ENCODE peak calls at places on chromosomes 3 and 15, in ten cellular contexts. A is hepatocyte, Q is upper lobe of right lung, K is aorta, R is psoas muscle, T is IMR-90, I is testis, J is Peyer's patch, C is iPS DF 6.9, E is cardiac muscle cell. P is an unnamed sample. For H3K27me3 and H3K4me1, the result is how much of the 10 kb centered on the place peaks cover.

GRCh38 chr3:69683076-69683806 is 56.0 kb upstream of the MITF start:
- DNase-seq in R (no peak), Q (no peak), I (no peak), A (no peak), T (no peak), E (no peak), C (no peak), K (no peak), J (no peak), P (no peak)

GRCh38 chr15:34360298-34360697 is 6.7 kb downstream of the LPCAT4 start:
- DNase-seq in E (no peak), Q (no peak), K (no peak), R (no peak), A (peak), I (no peak), C (no peak), T (no peak), J (no peak), P (no peak)

GRCh38 chr15:70259030-70259424 is 161.3 kb upstream of the TLE3 start:
- DNase-seq in C (no peak), E (peak), A (peak), T (peak), I (peak), Q (peak), J (peak), K (peak), R (no peak), P (peak)

GRCh38 chr3:39148116-39149058 is 5.0 kb downstream of the CSRNP1 start:
- DNase-seq in R (no peak), J (peak), I (no peak), A (peak), E (no peak), C (no peak), K (no peak), T (peak), Q (no peak), P (no peak)

GRCh38 chr3:127886276-127886862 is 28.7 kb upstream of the KBTBD12 start:
- DNase-seq in E (no peak), J (no peak), K (no peak), C (no peak), I (no peak), Q (no peak), T (no peak), A (no peak), R (no peak), P (no peak)

GRCh38 chr15:91522609-91523332 is 330.7 kb upstream of the SLCO3A1 start:
- DNase-seq in R (no peak), A (no peak), K (no peak), E (no peak), C (no peak), J (no peak), T (peak), I (no peak), Q (no peak), P (no peak)

GRCh38 chr3:188899887-188900286 is 271.9 kb upstream of the TPRG1 start:
- DNase-seq in J (no peak), K (no peak), R (no peak), E (no peak), Q (no peak), T (no peak), C (no peak), A (no peak), I (no peak), P (no peak)

GRCh38 chr15:48759921-48760320 is 50.9 kb downstream of the CEP152 start:
- DNase-seq in K (no peak), T (no peak), J (no peak), I (no peak), R (no peak), A (peak), E (no peak), Q (no peak), C (peak), P (no peak)

GRCh38 chr3:46393554-46394434 is 13.1 kb downstream of the CCR5AS start:
- DNase-seq in C (no peak), I (no peak), J (no peak), A (no peak), R (no peak), Q (no peak), E (no peak), T (peak), K (no peak), P (no peak)

GRCh38 chr15:88401269-88401971 is 65.8 kb downstream of the MRPL46 start:
- DNase-seq in J (no peak), I (no peak), R (no peak), A (no peak), Q (no peak), C (no peak), E (no peak), T (no peak), K (no peak), P (peak)

DNA sequence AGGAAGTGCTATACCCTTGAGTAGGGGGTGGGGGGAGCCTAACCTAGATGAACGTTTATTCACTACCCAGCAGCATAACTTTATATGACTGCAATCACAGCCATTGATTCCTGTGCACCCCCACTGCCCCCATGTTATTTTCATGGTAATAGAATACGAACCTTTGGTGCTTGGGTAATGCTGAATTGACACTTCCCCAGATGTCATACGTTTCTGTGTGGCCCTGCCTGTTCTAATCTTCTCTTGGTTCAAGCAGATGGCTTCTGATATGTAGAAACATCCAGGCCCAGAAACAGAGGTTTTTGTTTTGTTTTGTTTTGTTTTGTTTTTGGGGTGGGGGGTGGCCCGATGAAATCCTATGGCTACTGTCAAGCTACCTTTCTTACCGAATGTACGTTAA is 237.9 kb upstream of the TOPAZ1 start:
- DNase-seq in T (no peak), J (no peak), K (no peak), R (no peak), Q (no peak), I (no peak), C (no peak), A (no peak), E (no peak), P (no peak)
- H3K27me3 ChIP-seq in T (under half), J (under half), K (under half), R (half or more), Q (half or more), I (under half), C (under half), A (under half), E (half or more), P (under half)

GRCh38 chr3:15327941-15328340 is 4.4 kb downstream of the SH3BP5 start:
- DNase-seq in T (peak), Q (no peak), J (peak), C (no peak), K (peak), E (no peak), A (no peak), R (peak), I (no peak), P (peak)
- H3K4me3 ChIP-seq in T (no peak), Q (peak), J (no peak), C (no peak), K (no peak), E (no peak), A (no peak), R (peak), I (no peak), P (no peak)

GRCh38 chr15:78913012-78913411 is 31.8 kb downstream of the CTSH start:
- DNase-seq in E (no peak), R (no peak), A (no peak), I (no peak), Q (no peak), C (no peak), T (no peak), K (no peak), J (no peak), P (no peak)

GRCh38 chr15:78910836-78911235 is 34.0 kb downstream of the CTSH start:
- DNase-seq in R (no peak), A (no peak), I (no peak), Q (no peak), K (no peak), E (no peak), J (no peak), T (no peak), C (no peak), P (no peak)

GRCh38 chr15:78907577-78907976 is 34.9 kb downstream of the MORF4L1 start:
- DNase-seq in J (no peak), R (no peak), Q (no peak), T (no peak), K (no peak), A (no peak), I (no peak), C (peak), E (peak), P (peak)

GRCh38 chr15:78909160-78909695 is 35.6 kb downstream of the CTSH start:
- DNase-seq in C (no peak), E (no peak), R (no peak), J (no peak), Q (no peak), T (no peak), I (no peak), K (no peak), A (no peak), P (no peak)

GRCh38 chr15:78909791-78910228 is 35.0 kb downstream of the CTSH start:
- DNase-seq in A (peak), E (peak), C (peak), J (peak), K (no peak), T (peak), R (no peak), I (no peak), Q (no peak), P (peak)
- H3K4me1 ChIP-seq in A (under half), E (under half), C (under half), J (under half), K (under half), T (under half), R (under half), I (under half), Q (under half), P (under half)

DNA sequence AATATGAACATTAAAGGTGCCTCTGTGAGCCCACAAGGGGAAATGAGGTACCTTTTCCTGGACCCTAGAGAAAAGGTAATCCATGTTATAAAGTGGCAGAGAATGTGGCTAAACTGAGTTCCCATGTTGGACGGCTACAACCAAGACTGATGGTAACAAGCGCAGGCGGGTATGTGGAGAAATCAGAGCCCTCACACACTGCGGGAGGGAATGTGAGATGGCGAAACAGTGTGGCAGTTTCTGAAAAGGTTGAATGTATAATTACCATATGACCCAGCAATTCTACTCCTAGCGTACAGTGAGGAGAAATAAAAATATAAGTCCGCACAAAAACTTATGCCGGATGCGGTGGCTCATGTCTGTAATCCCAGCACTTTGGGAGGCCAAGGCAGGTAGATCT is 24.1 kb upstream of the SHISA5 start:
- DNase-seq in I (no peak), A (no peak), T (no peak), R (no peak), C (no peak), J (no peak), E (no peak), K (no peak), Q (no peak), P (no peak)
- H3K27me3 ChIP-seq in I (under half), A (under half), T (under half), R (under half), C (under half), J (under half), E (under half), K (under half), Q (under half), P (under half)

GRCh38 chr3:9497821-9498565 is 55.6 kb downstream of the LHFPL4 start:
- DNase-seq in T (peak), I (no peak), J (no peak), K (no peak), C (no peak), Q (no peak), R (no peak), E (no peak), A (no peak), P (no peak)

GRCh38 chr3:9499455-9500107 is 54.0 kb downstream of the LHFPL4 start:
- DNase-seq in E (peak), R (no peak), C (no peak), J (no peak), I (no peak), K (no peak), T (no peak), A (no peak), Q (no peak), P (no peak)

GRCh38 chr3:9498781-9499180 is 54.8 kb downstream of the LHFPL4 start:
- DNase-seq in I (no peak), C (no peak), J (no peak), Q (no peak), T (no peak), A (no peak), E (no peak), R (no peak), K (no peak), P (no peak)

GRCh38 chr3:9501226-9501625 is 52.4 kb downstream of the LHFPL4 start:
- DNase-seq in Q (no peak), E (no peak), T (no peak), R (no peak), K (no peak), C (no peak), A (no peak), I (no peak), J (no peak), P (no peak)

DNA sequence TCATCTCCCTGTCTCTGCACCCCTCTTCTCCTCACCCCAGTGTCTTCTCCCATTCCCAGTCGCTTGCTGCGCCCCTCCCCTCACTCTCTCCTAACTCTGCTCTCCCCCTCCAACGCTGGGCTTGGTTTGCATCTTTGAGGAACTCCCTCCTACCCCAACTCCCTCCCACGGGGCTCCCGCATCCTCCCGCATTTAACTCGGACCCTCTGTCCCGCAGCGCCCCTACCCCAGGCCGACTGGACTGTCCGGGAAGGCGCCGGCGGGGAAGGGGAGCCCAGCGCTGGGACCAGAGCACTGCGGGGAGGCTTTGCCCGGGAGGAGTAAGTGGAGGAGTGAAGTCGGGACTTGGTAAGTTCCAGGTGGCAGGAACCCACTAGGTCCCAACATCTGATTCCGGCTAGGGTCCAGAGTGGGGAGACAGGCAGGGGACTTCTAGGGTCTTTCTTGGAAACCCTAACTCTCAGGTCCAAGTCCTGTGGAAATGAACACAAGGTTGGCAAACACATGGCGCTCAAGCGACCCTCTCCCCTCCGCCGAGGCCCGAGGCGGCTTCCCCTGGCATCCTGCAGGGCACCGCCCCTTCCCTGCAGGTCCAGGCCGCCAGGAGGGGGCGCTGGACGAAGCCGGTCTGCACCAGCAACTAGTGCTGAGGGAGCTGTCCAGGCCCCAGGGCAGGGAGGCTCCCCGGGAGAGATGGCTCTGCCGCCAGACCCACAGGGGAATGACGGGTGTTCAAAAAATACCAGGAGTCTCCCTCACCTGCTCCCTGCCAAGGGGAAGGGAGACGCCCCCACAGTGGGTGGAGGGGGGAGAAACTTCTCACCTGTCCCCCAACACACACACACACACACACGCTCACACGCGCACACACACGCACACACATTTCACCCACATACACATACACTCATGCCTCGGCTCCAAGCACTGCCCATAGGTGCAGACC is 53.2 kb downstream of the LHFPL4 start:
- DNase-seq in Q (peak), I (peak), J (peak), R (peak), K (peak), E (peak), C (no peak), T (peak), A (peak), P (peak)
- H3K4me3 ChIP-seq in Q (no peak), I (no peak), J (no peak), R (no peak), K (no peak), E (no peak), C (peak), T (no peak), A (no peak), P (no peak)